ENCODE peak calls at places on chromosomes 16 and 17, in ten cellular contexts. U is activated naive CD4-positive, alpha-beta T cell; S is neural crest cell; P is AG09319; V is stimulated activated CD4-positive, alpha-beta T cell treated with anti-CD3 and anti-CD28 coated beads, Interleukin-12 subunit alpha, Interleukin-12 subunit beta, amount 100 ng/mL, for 4 hours; X is GM04503; F is AG09309; L is NCI-H774; H is NB4; W is lung microvascular endothelial cell. E is an unnamed sample.

GRCh38 chr17:13735861-13736260 is 134.1 kb upstream of the HS3ST3A1 start:
- DNase-seq in U (no peak), S (no peak), P (peak), V (no peak), X (no peak), F (no peak), L (no peak), H (no peak), W (no peak), E (no peak)

GRCh38 chr16:85870159-85870558 is 28.8 kb upstream of the IRF8 start:
- DNase-seq in U (no peak), S (no peak), P (no peak), V (no peak), X (no peak), F (no peak), L (no peak), H (no peak), W (no peak), E (no peak)

GRCh38 chr17:16189791-16190348 is 25.5 kb downstream of the NCOR1 start:
- DNase-seq in U (no peak), S (no peak), P (no peak), V (no peak), X (no peak), F (no peak), L (no peak), H (no peak), W (no peak), E (no peak)

GRCh38 chr17:31487648-31488263 is 96.3 kb downstream of the RAB11FIP4 start:
- DNase-seq in U (peak), S (peak), P (no peak), V (peak), X (no peak), F (no peak), L (peak), H (peak), W (no peak), E (peak)

GRCh38 chr17:77427471-77427991 is 286.8 kb downstream of the SEC14L1 start:
- DNase-seq in U (no peak), S (no peak), P (no peak), V (no peak), X (no peak), F (no peak), L (no peak), H (no peak), W (peak), E (peak)

GRCh38 chr17:76840443-76840767 is 27.8 kb upstream of the MGAT5B start:
- DNase-seq in U (no peak), S (no peak), P (no peak), V (no peak), X (no peak), F (no peak), L (no peak), H (no peak), W (no peak), E (peak)

GRCh38 chr16:13453938-13454553 is 465.9 kb upstream of the ERCC4 start:
- DNase-seq in U (no peak), S (peak), P (no peak), V (no peak), X (no peak), F (no peak), L (no peak), H (peak), W (peak), E (no peak)

GRCh38 chr16:50121278-50121677 is 31.8 kb upstream of the TENT4B start:
- DNase-seq in U (no peak), S (no peak), P (no peak), V (no peak), X (no peak), F (no peak), L (no peak), H (peak), W (no peak), E (no peak)

GRCh38 chr17:79922161-79922569 is 82.9 kb upstream of the CBX4 start:
- DNase-seq in U (no peak), S (no peak), P (no peak), V (no peak), X (no peak), F (no peak), L (peak), H (peak), W (no peak), E (no peak)

GRCh38 chr17:76718516-76718915 is 7.8 kb upstream of the MXRA7 start:
- DNase-seq in U (no peak), S (no peak), P (no peak), V (no peak), X (no peak), F (no peak), L (no peak), H (no peak), W (no peak), E (no peak)

GRCh38 chr17:50355701-50356341 is 9.9 kb downstream of the XYLT2 start:
- DNase-seq in U (no peak), S (no peak), P (no peak), V (no peak), X (no peak), F (no peak), L (no peak), H (no peak), W (no peak), E (peak)

GRCh38 chr16:27204232-27204915 is 1.0 kb downstream of the KDM8 start:
- DNase-seq in U (no peak), S (no peak), P (no peak), V (peak), X (no peak), F (no peak), L (peak), H (no peak), W (no peak), E (no peak)

GRCh38 chr16:2339521-2340484 is 725 bp downstream of the ABCA3 start:
- DNase-seq in U (no peak), S (peak), P (no peak), V (peak), X (no peak), F (no peak), L (peak), H (peak), W (peak), E (peak)

GRCh38 chr16:66695935-66696668 is 441 bp downstream of the CMTM4 start:
- DNase-seq in U (no peak), S (peak), P (no peak), V (peak), X (no peak), F (no peak), L (no peak), H (no peak), W (no peak), E (peak)

GRCh38 chr17:82875418-82875856 is 35.6 kb upstream of the ZNF750 start:
- DNase-seq in U (no peak), S (no peak), P (no peak), V (no peak), X (no peak), F (no peak), L (no peak), H (no peak), W (peak), E (peak)

GRCh38 chr17:2421315-2422147 is 20.7 kb upstream of the MNT start:
- DNase-seq in U (no peak), S (no peak), P (no peak), V (no peak), X (no peak), F (no peak), L (no peak), H (no peak), W (peak), E (peak)

GRCh38 chr17:57677858-57678257 is 67.2 kb downstream of the CCDC182 start:
- DNase-seq in U (no peak), S (no peak), P (no peak), V (no peak), X (no peak), F (no peak), L (no peak), H (no peak), W (no peak), E (no peak)

GRCh38 chr17:59361916-59362810 is 30.7 kb downstream of the YPEL2 start:
- DNase-seq in U (no peak), S (no peak), P (peak), V (no peak), X (peak), F (peak), L (peak), H (no peak), W (peak), E (peak)

GRCh38 chr17:76032073-76032779 is 5.1 kb upstream of the EVPL start:
- DNase-seq in U (no peak), S (no peak), P (no peak), V (no peak), X (no peak), F (no peak), L (peak), H (no peak), W (peak), E (no peak)

GRCh38 chr17:2034806-2035548 is 5.0 kb downstream of the DPH1 start:
- DNase-seq in U (no peak), S (no peak), P (no peak), V (no peak), X (peak), F (peak), L (no peak), H (no peak), W (no peak), E (no peak)

GRCh38 chr17:78862073-78863023 is 21.7 kb upstream of the USP36 start:
- DNase-seq in U (no peak), S (no peak), P (peak), V (no peak), X (peak), F (peak), L (peak), H (peak), W (peak), E (peak)

GRCh38 chr17:48406936-48407567 is 23.0 kb downstream of the SKAP1 start:
- DNase-seq in U (no peak), S (no peak), P (no peak), V (no peak), X (no peak), F (no peak), L (no peak), H (no peak), W (peak), E (no peak)

GRCh38 chr17:33205552-33205951 is 87.5 kb downstream of the ASIC2 start:
- DNase-seq in U (no peak), S (no peak), P (no peak), V (no peak), X (no peak), F (no peak), L (no peak), H (no peak), W (no peak), E (no peak)

GRCh38 chr17:50428831-50429424 is 2.9 kb downstream of the ACSF2 start:
- DNase-seq in U (no peak), S (no peak), P (no peak), V (no peak), X (no peak), F (no peak), L (no peak), H (no peak), W (no peak), E (no peak)

GRCh38 chr16:85980686-85981085 is 81.7 kb downstream of the IRF8 start:
- DNase-seq in U (no peak), S (no peak), P (no peak), V (no peak), X (no peak), F (no peak), L (no peak), H (no peak), W (no peak), E (no peak)

GRCh38 chr16:57235128-57236092 is 9.6 kb upstream of the ARL2BP start:
- DNase-seq in U (no peak), S (no peak), P (no peak), V (no peak), X (no peak), F (no peak), L (peak), H (peak), W (peak), E (no peak)

GRCh38 chr17:64003526-64004121 is 5.5 kb downstream of the PRR29 start:
- DNase-seq in U (no peak), S (no peak), P (no peak), V (no peak), X (no peak), F (no peak), L (no peak), H (no peak), W (no peak), E (peak)

GRCh38 chr17:55635253-55635766 is 87.4 kb downstream of the TMEM100 start:
- DNase-seq in U (no peak), S (no peak), P (no peak), V (no peak), X (no peak), F (no peak), L (no peak), H (no peak), W (peak), E (no peak)

GRCh38 chr17:57284984-57285646 is 28.8 kb downstream of the MSI2 start:
- DNase-seq in U (no peak), S (no peak), P (no peak), V (peak), X (no peak), F (no peak), L (no peak), H (peak), W (no peak), E (no peak)

E was measured in posterior vena cava.